ENCODE peak calls at places on chromosomes 3 and 15, in eight cellular contexts. One of them, this sample, is unnamed.

GRCh38 chr15:73923488-73924164 is 2.6 kb upstream of the LOXL1 start:
- DNase-seq in T-helper 2 cell: no peak
- DNase-seq in left lung: no peak
- DNase-seq in AG04450: no peak
- DNase-seq in natural killer cell treated with Interleukin-12 subunit alpha and Interleukin-12 subunit beta and Interleukin-15 and Interleukin-18, amount 100 ng/mL, for 72 hours: peak; percentile 35
- DNase-seq in stimulated activated CD4-positive, alpha-beta T cell treated with anti-CD3 and anti-CD28 coated beads, Interleukin-1b, Interleukin-23, amount 100 ng/mL, for 24 hours: no peak
- DNase-seq in CD4-positive, alpha-beta T cell: no peak
- DNase-seq in psoas muscle: no peak
- DNase-seq in this sample: no peak

GRCh38 chr15:77247116-77247515 is 172.8 kb downstream of the PEAK1 start:
- DNase-seq in natural killer cell treated with Interleukin-12 subunit alpha and Interleukin-12 subunit beta and Interleukin-15 and Interleukin-18, amount 100 ng/mL, for 72 hours: no peak
- DNase-seq in T-helper 2 cell: no peak
- DNase-seq in CD4-positive, alpha-beta T cell: no peak
- DNase-seq in left lung: no peak
- DNase-seq in AG04450: no peak
- DNase-seq in stimulated activated CD4-positive, alpha-beta T cell treated with anti-CD3 and anti-CD28 coated beads, Interleukin-1b, Interleukin-23, amount 100 ng/mL, for 24 hours: no peak
- DNase-seq in psoas muscle: no peak
- DNase-seq in this sample: no peak

GRCh38 chr3:138944842-138945645 is 1.9 kb downstream of the FOXL2 start:
- DNase-seq in left lung: no peak
- DNase-seq in psoas muscle: no peak
- DNase-seq in CD4-positive, alpha-beta T cell: no peak
- DNase-seq in T-helper 2 cell: no peak
- DNase-seq in natural killer cell treated with Interleukin-12 subunit alpha and Interleukin-12 subunit beta and Interleukin-15 and Interleukin-18, amount 100 ng/mL, for 72 hours: no peak
- DNase-seq in AG04450: no peak
- DNase-seq in stimulated activated CD4-positive, alpha-beta T cell treated with anti-CD3 and anti-CD28 coated beads, Interleukin-1b, Interleukin-23, amount 100 ng/mL, for 24 hours: no peak
- DNase-seq in this sample: no peak

GRCh38 chr3:128845695-128846491 is 33.5 kb upstream of the ACAD9 start:
- DNase-seq in natural killer cell treated with Interleukin-12 subunit alpha and Interleukin-12 subunit beta and Interleukin-15 and Interleukin-18, amount 100 ng/mL, for 72 hours: peak; percentile 89
- DNase-seq in left lung: peak; percentile 90
- DNase-seq in psoas muscle: peak; percentile 88
- DNase-seq in T-helper 2 cell: peak; percentile 51
- DNase-seq in CD4-positive, alpha-beta T cell: peak; percentile 71
- DNase-seq in stimulated activated CD4-positive, alpha-beta T cell treated with anti-CD3 and anti-CD28 coated beads, Interleukin-1b, Interleukin-23, amount 100 ng/mL, for 24 hours: peak; percentile 54
- DNase-seq in AG04450: no peak
- DNase-seq in this sample: peak; percentile 9

GRCh38 chr3:31066999-31067398 is 172.5 kb upstream of the GADL1 start:
- DNase-seq in natural killer cell treated with Interleukin-12 subunit alpha and Interleukin-12 subunit beta and Interleukin-15 and Interleukin-18, amount 100 ng/mL, for 72 hours: no peak
- DNase-seq in T-helper 2 cell: no peak
- DNase-seq in psoas muscle: no peak
- DNase-seq in AG04450: peak; percentile 89
- DNase-seq in left lung: no peak
- DNase-seq in stimulated activated CD4-positive, alpha-beta T cell treated with anti-CD3 and anti-CD28 coated beads, Interleukin-1b, Interleukin-23, amount 100 ng/mL, for 24 hours: no peak
- DNase-seq in CD4-positive, alpha-beta T cell: no peak
- DNase-seq in this sample: peak; percentile 78

GRCh38 chr3:14520149-14520548 is 20.0 kb downstream of the GRIP2 start:
- DNase-seq in psoas muscle: no peak
- DNase-seq in T-helper 2 cell: no peak
- DNase-seq in CD4-positive, alpha-beta T cell: no peak
- DNase-seq in AG04450: no peak
- DNase-seq in stimulated activated CD4-positive, alpha-beta T cell treated with anti-CD3 and anti-CD28 coated beads, Interleukin-1b, Interleukin-23, amount 100 ng/mL, for 24 hours: no peak
- DNase-seq in natural killer cell treated with Interleukin-12 subunit alpha and Interleukin-12 subunit beta and Interleukin-15 and Interleukin-18, amount 100 ng/mL, for 72 hours: no peak
- DNase-seq in left lung: no peak
- DNase-seq in this sample: no peak

GRCh38 chr3:55364426-55364825 is 122.7 kb downstream of the WNT5A start:
- DNase-seq in left lung: no peak
- DNase-seq in psoas muscle: no peak
- DNase-seq in stimulated activated CD4-positive, alpha-beta T cell treated with anti-CD3 and anti-CD28 coated beads, Interleukin-1b, Interleukin-23, amount 100 ng/mL, for 24 hours: no peak
- DNase-seq in natural killer cell treated with Interleukin-12 subunit alpha and Interleukin-12 subunit beta and Interleukin-15 and Interleukin-18, amount 100 ng/mL, for 72 hours: no peak
- DNase-seq in AG04450: no peak
- DNase-seq in T-helper 2 cell: no peak
- DNase-seq in CD4-positive, alpha-beta T cell: no peak
- DNase-seq in this sample: no peak

GRCh38 chr15:31306426-31307269 is 20.0 kb upstream of the KLF13 start:
- DNase-seq in psoas muscle: no peak
- DNase-seq in left lung: no peak
- DNase-seq in CD4-positive, alpha-beta T cell: no peak
- DNase-seq in AG04450: no peak
- DNase-seq in natural killer cell treated with Interleukin-12 subunit alpha and Interleukin-12 subunit beta and Interleukin-15 and Interleukin-18, amount 100 ng/mL, for 72 hours: no peak
- DNase-seq in T-helper 2 cell: no peak
- DNase-seq in stimulated activated CD4-positive, alpha-beta T cell treated with anti-CD3 and anti-CD28 coated beads, Interleukin-1b, Interleukin-23, amount 100 ng/mL, for 24 hours: no peak
- DNase-seq in this sample: no peak

GRCh38 chr3:161766301-161766700 is 269.7 kb downstream of the OTOL1 start:
- DNase-seq in CD4-positive, alpha-beta T cell: no peak
- DNase-seq in stimulated activated CD4-positive, alpha-beta T cell treated with anti-CD3 and anti-CD28 coated beads, Interleukin-1b, Interleukin-23, amount 100 ng/mL, for 24 hours: no peak
- DNase-seq in natural killer cell treated with Interleukin-12 subunit alpha and Interleukin-12 subunit beta and Interleukin-15 and Interleukin-18, amount 100 ng/mL, for 72 hours: no peak
- DNase-seq in left lung: no peak
- DNase-seq in T-helper 2 cell: no peak
- DNase-seq in psoas muscle: no peak
- DNase-seq in AG04450: no peak
- DNase-seq in this sample: no peak

GRCh38 chr15:96068897-96069296 is 261.6 kb upstream of the NR2F2 start:
- DNase-seq in left lung: no peak
- DNase-seq in T-helper 2 cell: no peak
- DNase-seq in psoas muscle: no peak
- DNase-seq in AG04450: no peak
- DNase-seq in stimulated activated CD4-positive, alpha-beta T cell treated with anti-CD3 and anti-CD28 coated beads, Interleukin-1b, Interleukin-23, amount 100 ng/mL, for 24 hours: no peak
- DNase-seq in CD4-positive, alpha-beta T cell: no peak
- DNase-seq in natural killer cell treated with Interleukin-12 subunit alpha and Interleukin-12 subunit beta and Interleukin-15 and Interleukin-18, amount 100 ng/mL, for 72 hours: no peak
- DNase-seq in this sample: no peak

GRCh38 chr15:90698629-90699028 is 18.5 kb upstream of the BLM start:
- DNase-seq in left lung: no peak
- DNase-seq in stimulated activated CD4-positive, alpha-beta T cell treated with anti-CD3 and anti-CD28 coated beads, Interleukin-1b, Interleukin-23, amount 100 ng/mL, for 24 hours: no peak
- DNase-seq in CD4-positive, alpha-beta T cell: no peak
- DNase-seq in T-helper 2 cell: no peak
- DNase-seq in psoas muscle: no peak
- DNase-seq in natural killer cell treated with Interleukin-12 subunit alpha and Interleukin-12 subunit beta and Interleukin-15 and Interleukin-18, amount 100 ng/mL, for 72 hours: no peak
- DNase-seq in AG04450: no peak
- DNase-seq in this sample: no peak

GRCh38 chr3:77935418-77935817 is 895.5 kb downstream of the ROBO2 start:
- DNase-seq in left lung: no peak
- DNase-seq in CD4-positive, alpha-beta T cell: no peak
- DNase-seq in natural killer cell treated with Interleukin-12 subunit alpha and Interleukin-12 subunit beta and Interleukin-15 and Interleukin-18, amount 100 ng/mL, for 72 hours: no peak
- DNase-seq in stimulated activated CD4-positive, alpha-beta T cell treated with anti-CD3 and anti-CD28 coated beads, Interleukin-1b, Interleukin-23, amount 100 ng/mL, for 24 hours: no peak
- DNase-seq in psoas muscle: no peak
- DNase-seq in AG04450: no peak
- DNase-seq in T-helper 2 cell: no peak
- DNase-seq in this sample: no peak

GRCh38 chr3:140924097-140924873 is 17.4 kb upstream of the SLC25A36 start:
- DNase-seq in stimulated activated CD4-positive, alpha-beta T cell treated with anti-CD3 and anti-CD28 coated beads, Interleukin-1b, Interleukin-23, amount 100 ng/mL, for 24 hours: no peak
- DNase-seq in CD4-positive, alpha-beta T cell: no peak
- DNase-seq in psoas muscle: peak; percentile 65
- DNase-seq in AG04450: no peak
- DNase-seq in natural killer cell treated with Interleukin-12 subunit alpha and Interleukin-12 subunit beta and Interleukin-15 and Interleukin-18, amount 100 ng/mL, for 72 hours: no peak
- DNase-seq in T-helper 2 cell: no peak
- DNase-seq in left lung: no peak
- DNase-seq in this sample: no peak

GRCh38 chr3:43948013-43948412 is 257.3 kb downstream of the ABHD5 start:
- DNase-seq in T-helper 2 cell: no peak
- DNase-seq in AG04450: no peak
- DNase-seq in natural killer cell treated with Interleukin-12 subunit alpha and Interleukin-12 subunit beta and Interleukin-15 and Interleukin-18, amount 100 ng/mL, for 72 hours: no peak
- DNase-seq in CD4-positive, alpha-beta T cell: no peak
- DNase-seq in psoas muscle: no peak
- DNase-seq in stimulated activated CD4-positive, alpha-beta T cell treated with anti-CD3 and anti-CD28 coated beads, Interleukin-1b, Interleukin-23, amount 100 ng/mL, for 24 hours: no peak
- DNase-seq in left lung: no peak
- DNase-seq in this sample: no peak

This sample was measured in kidney epithelial cell.